ENCODE peak calls at places on chromosome 12, in nine cellular contexts. One of them, this sample, is unnamed.
A peak's percentile ranks its signal among the peaks of the same experiment; 100 is the strongest.

GRCh38 chr12:28878629-28879028 is 270.4 kb upstream of the FAR2 start:
- DNase-seq in transverse colon: no peak
- DNase-seq in ovary: no peak
- DNase-seq in H1: no peak
- DNase-seq in A549: no peak
- DNase-seq in suprapubic skin: no peak
- DNase-seq in stomach: no peak
- DNase-seq in HepG2: no peak
- DNase-seq in upper lobe of left lung: no peak
- DNase-seq in this sample: no peak

GRCh38 chr12:124916370-124917134 is 2.1 kb upstream of the UBC start:
- DNase-seq in H1: no peak
- DNase-seq in stomach: peak; percentile 83
- DNase-seq in ovary: peak; percentile 41
- DNase-seq in A549: peak; percentile 96
- DNase-seq in upper lobe of left lung: no peak
- DNase-seq in HepG2: peak; percentile 96
- DNase-seq in suprapubic skin: peak; percentile 84
- DNase-seq in transverse colon: peak; percentile 84
- DNase-seq in this sample: peak; percentile 67

GRCh38 chr12:90627180-90627896 is 327.6 kb downstream of the CCER1 start:
- DNase-seq in A549: no peak
- DNase-seq in transverse colon: no peak
- DNase-seq in upper lobe of left lung: no peak
- DNase-seq in H1: no peak
- DNase-seq in suprapubic skin: no peak
- DNase-seq in stomach: no peak
- DNase-seq in HepG2: no peak
- DNase-seq in ovary: no peak
- DNase-seq in this sample: no peak

GRCh38 chr12:132284618-132285310 is 44.6 kb downstream of the GALNT9 start:
- DNase-seq in HepG2: no peak
- DNase-seq in upper lobe of left lung: peak; percentile 60
- DNase-seq in A549: peak; percentile 62
- DNase-seq in stomach: no peak
- DNase-seq in ovary: no peak
- DNase-seq in suprapubic skin: no peak
- DNase-seq in H1: no peak
- DNase-seq in transverse colon: no peak
- DNase-seq in this sample: no peak

GRCh38 chr12:22653075-22653474 is 28.1 kb downstream of the ETNK1 start:
- DNase-seq in ovary: no peak
- DNase-seq in upper lobe of left lung: no peak
- DNase-seq in transverse colon: no peak
- DNase-seq in HepG2: no peak
- DNase-seq in H1: no peak
- DNase-seq in A549: no peak
- DNase-seq in suprapubic skin: no peak
- DNase-seq in stomach: no peak
- DNase-seq in this sample: no peak

GRCh38 chr12:102394200-102394599 is 86.2 kb downstream of the IGF1 start:
- DNase-seq in H1: no peak
- DNase-seq in A549: no peak
- DNase-seq in HepG2: no peak
- DNase-seq in suprapubic skin: no peak
- DNase-seq in upper lobe of left lung: no peak
- DNase-seq in transverse colon: no peak
- DNase-seq in ovary: no peak
- DNase-seq in stomach: no peak
- DNase-seq in this sample: no peak

GRCh38 chr12:27555316-27555715 is 31.3 kb downstream of the PPFIBP1 start:
- DNase-seq in HepG2: no peak
- DNase-seq in H1: no peak
- DNase-seq in transverse colon: no peak
- DNase-seq in A549: no peak
- DNase-seq in stomach: no peak
- DNase-seq in ovary: no peak
- DNase-seq in suprapubic skin: no peak
- DNase-seq in upper lobe of left lung: no peak
- DNase-seq in this sample: no peak

GRCh38 chr12:40515041-40515825 is 177.0 kb upstream of the CNTN1 start:
- DNase-seq in transverse colon: no peak
- DNase-seq in suprapubic skin: no peak
- DNase-seq in H1: no peak
- DNase-seq in stomach: no peak
- DNase-seq in ovary: no peak
- DNase-seq in upper lobe of left lung: no peak
- DNase-seq in A549: no peak
- DNase-seq in HepG2: no peak
- DNase-seq in this sample: no peak

GRCh38 chr12:40645361-40645760 is 46.9 kb upstream of the CNTN1 start:
- DNase-seq in A549: no peak
- DNase-seq in H1: no peak
- DNase-seq in upper lobe of left lung: no peak
- DNase-seq in ovary: no peak
- DNase-seq in transverse colon: no peak
- DNase-seq in stomach: no peak
- DNase-seq in suprapubic skin: no peak
- DNase-seq in HepG2: no peak
- DNase-seq in this sample: no peak

GRCh38 chr12:116346751-116347150 is 69.3 kb upstream of the MED13L start:
- DNase-seq in upper lobe of left lung: no peak
- DNase-seq in ovary: peak; percentile 41
- DNase-seq in A549: peak; percentile 58
- DNase-seq in transverse colon: no peak
- DNase-seq in suprapubic skin: no peak
- DNase-seq in H1: no peak
- DNase-seq in stomach: no peak
- DNase-seq in HepG2: no peak
- DNase-seq in this sample: no peak

GRCh38 chr12:7042847-7043246 is 17.7 kb upstream of the C1S start:
- DNase-seq in HepG2: peak; percentile 34
- DNase-seq in ovary: no peak
- DNase-seq in H1: no peak
- DNase-seq in transverse colon: no peak
- DNase-seq in A549: peak; percentile 69
- DNase-seq in stomach: no peak
- DNase-seq in suprapubic skin: no peak
- DNase-seq in upper lobe of left lung: no peak
- DNase-seq in this sample: no peak

GRCh38 chr12:13099910-13100609 is 3.4 kb downstream of the GSG1 start:
- DNase-seq in ovary: no peak
- DNase-seq in stomach: no peak
- DNase-seq in suprapubic skin: no peak
- DNase-seq in transverse colon: no peak
- DNase-seq in upper lobe of left lung: no peak
- DNase-seq in H1: no peak
- DNase-seq in HepG2: no peak
- DNase-seq in A549: no peak
- DNase-seq in this sample: no peak

DNA sequence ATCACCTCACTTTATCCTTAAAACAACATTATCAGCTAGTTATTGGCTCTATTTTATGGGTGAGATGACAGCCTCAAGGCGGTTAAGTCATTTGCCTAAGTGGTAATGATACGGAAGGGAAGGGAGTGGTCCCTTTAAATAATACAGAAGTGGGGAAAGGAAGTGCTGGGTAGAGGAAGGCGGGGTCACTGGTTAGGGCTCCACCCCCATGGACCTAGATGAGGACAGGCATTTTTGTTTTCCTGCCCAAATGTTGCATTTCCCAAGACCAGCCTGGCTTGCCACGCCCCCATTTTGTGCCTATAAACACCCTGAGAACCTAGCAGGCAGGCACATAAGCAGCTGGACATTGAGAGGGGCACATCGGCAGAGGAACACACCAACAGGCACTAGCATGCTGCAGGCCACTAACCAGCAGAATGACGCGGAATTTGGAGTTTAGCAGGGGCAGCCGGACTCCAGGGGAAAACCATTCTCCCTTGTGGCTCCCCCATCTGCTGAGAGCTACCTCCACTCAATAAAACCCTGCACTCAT is 100.9 kb downstream of the EPS8 start:
- DNase-seq in stomach: peak; percentile 31
- DNase-seq in suprapubic skin: peak; percentile 74
- DNase-seq in upper lobe of left lung: no peak
- DNase-seq in ovary: peak; percentile 71
- DNase-seq in transverse colon: peak; percentile 61
- DNase-seq in H1: no peak
- DNase-seq in HepG2: no peak
- DNase-seq in A549: peak; percentile 76
- DNase-seq in this sample: peak; percentile 73
- TF ChIP-seq POLR2A in stomach: no peak
- TF ChIP-seq POLR2A in suprapubic skin: no peak
- TF ChIP-seq POLR2A in upper lobe of left lung: peak; percentile 69
- TF ChIP-seq POLR2A in ovary: peak; percentile 39
- TF ChIP-seq POLR2A in transverse colon: peak; percentile 44
- TF ChIP-seq POLR2A in H1: no peak
- TF ChIP-seq POLR2A in HepG2: no peak
- TF ChIP-seq POLR2A in A549: peak; percentile 39
- TF ChIP-seq POLR2A in this sample: peak; percentile 43

GRCh38 chr12:49549735-49550710 is 11.2 kb downstream of the KCNH3 start:
- DNase-seq in stomach: no peak
- DNase-seq in A549: no peak
- DNase-seq in suprapubic skin: no peak
- DNase-seq in H1: no peak
- DNase-seq in transverse colon: no peak
- DNase-seq in ovary: no peak
- DNase-seq in HepG2: no peak
- DNase-seq in upper lobe of left lung: peak; percentile 84
- DNase-seq in this sample: no peak

GRCh38 chr12:49550853-49551252 is 12.0 kb downstream of the KCNH3 start:
- DNase-seq in transverse colon: no peak
- DNase-seq in H1: no peak
- DNase-seq in upper lobe of left lung: no peak
- DNase-seq in ovary: no peak
- DNase-seq in suprapubic skin: no peak
- DNase-seq in stomach: no peak
- DNase-seq in HepG2: peak; percentile 67
- DNase-seq in A549: no peak
- DNase-seq in this sample: no peak

GRCh38 chr12:49547090-49547690 is 8.4 kb downstream of the KCNH3 start:
- DNase-seq in HepG2: no peak
- DNase-seq in ovary: no peak
- DNase-seq in upper lobe of left lung: no peak
- DNase-seq in A549: no peak
- DNase-seq in stomach: no peak
- DNase-seq in transverse colon: no peak
- DNase-seq in H1: no peak
- DNase-seq in suprapubic skin: no peak
- DNase-seq in this sample: no peak

GRCh38 chr12:49548481-49548821 is 9.6 kb downstream of the KCNH3 start:
- DNase-seq in ovary: no peak
- DNase-seq in suprapubic skin: no peak
- DNase-seq in upper lobe of left lung: no peak
- DNase-seq in H1: no peak
- DNase-seq in A549: no peak
- DNase-seq in HepG2: no peak
- DNase-seq in transverse colon: no peak
- DNase-seq in stomach: no peak
- DNase-seq in this sample: no peak

GRCh38 chr12:49548822-49549648 is 10.2 kb downstream of the KCNH3 start:
- DNase-seq in suprapubic skin: no peak
- DNase-seq in upper lobe of left lung: peak; percentile 91
- DNase-seq in transverse colon: peak; percentile 17
- DNase-seq in H1: no peak
- DNase-seq in HepG2: no peak
- DNase-seq in stomach: peak; percentile 39
- DNase-seq in ovary: no peak
- DNase-seq in A549: no peak
- DNase-seq in this sample: no peak
- TF ChIP-seq CTCF in suprapubic skin: no peak
- TF ChIP-seq CTCF in upper lobe of left lung: no peak
- TF ChIP-seq CTCF in transverse colon: no peak
- TF ChIP-seq CTCF in H1: peak; percentile 34
- TF ChIP-seq CTCF in HepG2: no peak
- TF ChIP-seq CTCF in stomach: no peak
- TF ChIP-seq CTCF in ovary: no peak
- TF ChIP-seq CTCF in A549: no peak
- TF ChIP-seq CTCF in this sample: peak; percentile 58

GRCh38 chr12:59077153-59077930 is 157.0 kb upstream of the LRIG3 start:
- DNase-seq in H1: no peak
- DNase-seq in HepG2: no peak
- DNase-seq in upper lobe of left lung: no peak
- DNase-seq in ovary: no peak
- DNase-seq in transverse colon: peak; percentile 48
- DNase-seq in A549: no peak
- DNase-seq in stomach: peak; percentile 57
- DNase-seq in suprapubic skin: no peak
- DNase-seq in this sample: no peak
- TF ChIP-seq EP300 in H1: no peak
- TF ChIP-seq EP300 in HepG2: no peak
- TF ChIP-seq EP300 in upper lobe of left lung: no peak
- TF ChIP-seq EP300 in ovary: no peak
- TF ChIP-seq EP300 in transverse colon: no peak
- TF ChIP-seq EP300 in A549: no peak
- TF ChIP-seq EP300 in stomach: no peak
- TF ChIP-seq EP300 in suprapubic skin: no peak
- TF ChIP-seq EP300 in this sample: no peak

GRCh38 chr12:43148711-43149110 is 403.3 kb downstream of the ADAMTS20 start:
- DNase-seq in suprapubic skin: no peak
- DNase-seq in ovary: no peak
- DNase-seq in stomach: no peak
- DNase-seq in transverse colon: no peak
- DNase-seq in H1: no peak
- DNase-seq in HepG2: no peak
- DNase-seq in upper lobe of left lung: no peak
- DNase-seq in A549: no peak
- DNase-seq in this sample: no peak

GRCh38 chr12:43147893-43148292 is 404.1 kb downstream of the ADAMTS20 start:
- DNase-seq in upper lobe of left lung: no peak
- DNase-seq in transverse colon: no peak
- DNase-seq in H1: no peak
- DNase-seq in A549: no peak
- DNase-seq in suprapubic skin: no peak
- DNase-seq in HepG2: no peak
- DNase-seq in stomach: no peak
- DNase-seq in ovary: no peak
- DNase-seq in this sample: no peak

DNA sequence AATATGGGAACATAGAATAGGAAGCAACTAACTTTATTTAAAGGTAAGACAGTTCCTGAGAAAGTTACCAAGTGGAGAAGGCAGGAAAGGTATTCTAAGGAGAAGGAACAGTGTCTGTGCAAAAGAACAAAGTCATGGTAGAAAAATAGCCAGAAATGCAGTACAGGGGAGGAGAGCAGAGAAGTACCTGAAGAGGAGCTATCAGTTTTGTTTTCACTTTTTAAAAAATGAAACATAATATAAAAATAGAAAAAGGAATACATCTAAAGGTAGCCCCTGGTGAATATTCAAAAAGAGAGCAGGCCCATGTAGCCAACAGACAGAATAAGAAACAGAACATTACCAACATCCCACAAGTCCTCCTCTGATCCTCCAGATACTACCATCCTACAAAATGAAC is 408.7 kb downstream of the ADAMTS20 start:
- DNase-seq in upper lobe of left lung: no peak
- DNase-seq in transverse colon: no peak
- DNase-seq in H1: no peak
- DNase-seq in ovary: no peak
- DNase-seq in suprapubic skin: no peak
- DNase-seq in HepG2: no peak
- DNase-seq in stomach: no peak
- DNase-seq in A549: no peak
- DNase-seq in this sample: no peak
- TF ChIP-seq POLR2A in upper lobe of left lung: no peak
- TF ChIP-seq POLR2A in transverse colon: no peak
- TF ChIP-seq POLR2A in H1: no peak
- TF ChIP-seq POLR2A in ovary: no peak
- TF ChIP-seq POLR2A in suprapubic skin: no peak
- TF ChIP-seq POLR2A in HepG2: no peak
- TF ChIP-seq POLR2A in stomach: no peak
- TF ChIP-seq POLR2A in A549: no peak
- TF ChIP-seq POLR2A in this sample: no peak